ENCODE peak calls at places on chromosomes 6 and 20, in four cellular contexts. L, R, H and C are unnamed samples.

GRCh38 chr6:156154896-156155295 is 622.3 kb upstream of the ARID1B start:
- DNase-seq in R (no peak), H (no peak), L (no peak), C (no peak)

GRCh38 chr6:165823609-165824326 is 160.7 kb upstream of the PDE10A start:
- DNase-seq in R (no peak), H (no peak), L (no peak), C (no peak)

GRCh38 chr20:35629432-35630145 is 14.0 kb downstream of the SPAG4 start:
- DNase-seq in R (no peak), L (no peak), H (no peak), C (no peak)

GRCh38 chr6:126112171-126112632 is 125.9 kb downstream of the TRMT11 start:
- DNase-seq in L (peak; percentile 9), R (no peak), H (no peak), C (no peak)

GRCh38 chr6:150237626-150238025 is 94.8 kb downstream of the PPP1R14C start:
- DNase-seq in L (no peak), R (no peak), H (no peak), C (no peak)

GRCh38 chr20:17794400-17794799 is 94.6 kb downstream of the BANF2 start:
- DNase-seq in H (no peak), R (no peak), L (peak; percentile 88), C (no peak)

GRCh38 chr20:24432057-24432456 is 37.4 kb upstream of the SYNDIG1 start:
- DNase-seq in H (no peak), L (no peak), R (no peak), C (no peak)

GRCh38 chr6:87040729-87041128 is 54.2 kb downstream of the CGA start:
- DNase-seq in L (no peak), H (no peak), R (no peak), C (no peak)

GRCh38 chr6:232896-233640 is 59.2 kb upstream of the DUSP22 start:
- DNase-seq in R (no peak), L (no peak), H (no peak), C (no peak)

GRCh38 chr6:44917430-44917829 is 410.7 kb upstream of the RUNX2 start:
- DNase-seq in H (no peak), R (no peak), L (no peak), C (no peak)

GRCh38 chr20:774680-775057 is 6.4 kb upstream of the SLC52A3 start:
- DNase-seq in L (no peak), H (no peak), R (no peak), C (no peak)

GRCh38 chr6:87682310-87682709 is 19.7 kb downstream of the AKIRIN2 start:
- DNase-seq in L (no peak), H (no peak), R (no peak), C (no peak)

GRCh38 chr6:151493495-151494234 is at the start of gene CCDC170:
- DNase-seq in H (no peak), L (peak; percentile 43), R (peak; percentile 70), C (no peak)

GRCh38 chr6:154537486-154537885 is 27.0 kb upstream of the CNKSR3 start:
- DNase-seq in H (peak; percentile 65), R (peak; percentile 61), L (no peak), C (no peak)

GRCh38 chr6:163099621-163100171 is 314.8 kb upstream of the QKI start:
- DNase-seq in R (no peak), L (no peak), H (no peak), C (no peak)

GRCh38 chr6:37061157-37061804 is 55.8 kb downstream of the FGD2 start:
- DNase-seq in H (peak; percentile 86), L (peak; percentile 75), R (no peak), C (no peak)

GRCh38 chr6:17103715-17104114 is 1.9 kb downstream of the STMND1 start:
- DNase-seq in H (no peak), L (no peak), R (peak; percentile 58), C (no peak)

GRCh38 chr20:31801511-31801910 is 17.6 kb upstream of the MYLK2 start:
- DNase-seq in L (no peak), H (no peak), R (no peak), C (no peak)

GRCh38 chr20:1209447-1210387 is 6.5 kb downstream of the C20orf202 start:
- DNase-seq in L (no peak), H (peak; percentile 21), R (peak; percentile 73), C (no peak)

GRCh38 chr6:111157412-111157811 is 70.1 kb downstream of the SLC16A10 start:
- DNase-seq in H (no peak), L (no peak), R (no peak), C (no peak)

GRCh38 chr6:152598858-152599537 is 38.2 kb downstream of the SYNE1 start:
- DNase-seq in L (no peak), R (no peak), H (no peak), C (no peak)

GRCh38 chr20:62303327-62304226 is 780 bp downstream of the ADRM1 start:
- DNase-seq in H (peak; percentile 28), L (no peak), R (peak; percentile 40), C (no peak)

GRCh38 chr20:3828798-3829197 is 8.5 kb downstream of the AP5S1 start:
- DNase-seq in L (no peak), H (no peak), R (no peak), C (no peak)

GRCh38 chr6:40807484-40807883 is 220.3 kb upstream of the LRFN2 start:
- DNase-seq in R (no peak), H (peak; percentile 71), L (no peak), C (no peak)

GRCh38 chr6:139547082-139547776 is 172.8 kb upstream of the CITED2 start:
- DNase-seq in H (no peak), R (no peak), L (no peak), C (no peak)

GRCh38 chr6:139544699-139545052 is 170.2 kb upstream of the CITED2 start:
- DNase-seq in H (no peak), L (no peak), R (no peak), C (no peak)

GRCh38 chr6:139546117-139546495 is 171.7 kb upstream of the CITED2 start:
- DNase-seq in H (no peak), L (no peak), R (no peak), C (no peak)

GRCh38 chr6:139542351-139542750 is 167.9 kb upstream of the CITED2 start:
- DNase-seq in R (peak; percentile 30), H (no peak), L (no peak), C (no peak)

DNA sequence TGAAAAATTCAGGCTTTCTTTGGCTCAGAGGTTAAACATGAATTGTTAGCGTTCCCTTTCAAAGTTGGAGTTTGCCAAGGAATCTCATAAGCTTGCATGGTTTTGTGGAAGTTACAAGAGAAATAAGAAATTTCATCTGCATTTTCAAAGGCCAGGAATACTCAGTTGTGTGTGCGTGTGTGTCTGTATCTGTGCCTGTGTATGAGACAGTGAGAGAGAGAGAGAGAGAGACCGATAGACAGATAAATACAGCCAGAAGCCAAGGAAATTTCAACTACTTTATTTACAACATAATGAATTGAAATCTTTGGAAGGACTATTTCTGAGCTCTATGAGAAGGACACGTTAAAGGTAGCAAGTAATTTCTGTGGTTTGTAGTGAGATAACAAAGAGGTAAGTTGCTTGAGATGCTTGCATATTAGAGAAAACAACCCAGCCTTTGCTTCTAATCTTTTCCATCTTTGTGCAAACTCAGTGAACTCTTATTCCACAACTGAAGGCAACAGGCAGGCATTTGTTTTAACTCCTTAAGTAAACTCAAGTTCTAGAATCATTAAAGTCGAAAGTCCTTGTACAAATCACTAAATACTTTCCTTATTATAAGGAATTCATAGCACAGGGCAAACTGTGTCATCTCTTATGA is 171.1 kb upstream of the CITED2 start:
- DNase-seq in L (no peak), H (peak; percentile 32), R (no peak), C (no peak)
- H3K27ac ChIP-seq in L (peak overlapping the region; percentile 42), H (no peak overlapping the region), R (no peak overlapping the region), C (no peak overlapping the region)

GRCh38 chr20:36775826-36776225 is 2.3 kb upstream of the DSN1 start:
- DNase-seq in R (no peak), L (no peak), H (no peak), C (no peak)

GRCh38 chr20:36775196-36775595 is 1.6 kb upstream of the DSN1 start:
- DNase-seq in H (no peak), L (no peak), R (peak; percentile 30), C (no peak)

GRCh38 chr20:36778831-36779655 is 5.5 kb upstream of the DSN1 start:
- DNase-seq in R (no peak), H (no peak), L (no peak), C (no peak)

GRCh38 chr20:36777576-36777975 is 4.0 kb upstream of the DSN1 start:
- DNase-seq in L (no peak), R (no peak), H (no peak), C (no peak)

DNA sequence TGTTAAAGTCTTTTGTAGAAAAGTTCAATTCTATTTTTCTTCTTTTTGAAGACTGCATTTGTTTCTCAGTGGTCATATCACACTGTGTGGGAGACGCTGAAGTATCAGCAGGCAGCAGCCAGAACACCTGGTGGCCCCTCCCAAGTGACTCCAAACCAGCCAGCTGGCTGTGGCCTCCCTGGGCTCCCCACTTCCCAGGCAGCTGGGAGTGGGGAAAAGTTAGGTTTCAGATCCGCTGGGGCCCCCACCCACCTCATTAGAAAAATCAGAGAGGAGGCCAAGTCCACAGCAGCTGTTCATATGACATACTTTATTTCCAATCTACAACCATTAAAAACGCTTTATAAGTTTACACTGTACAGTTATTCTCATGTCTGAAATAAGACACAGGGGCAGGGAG is 3.6 kb upstream of the DSN1 start:
- DNase-seq in L (no peak), H (no peak), R (no peak), C (no peak)
- H3K4me1 ChIP-seq in L (peaks cover 15% of the 10 kb centered on the region), H (peaks cover 3% of the 10 kb centered on the region), R (peaks cover 3% of the 10 kb centered on the region), C (peaks cover 17% of the 10 kb centered on the region)

DNA sequence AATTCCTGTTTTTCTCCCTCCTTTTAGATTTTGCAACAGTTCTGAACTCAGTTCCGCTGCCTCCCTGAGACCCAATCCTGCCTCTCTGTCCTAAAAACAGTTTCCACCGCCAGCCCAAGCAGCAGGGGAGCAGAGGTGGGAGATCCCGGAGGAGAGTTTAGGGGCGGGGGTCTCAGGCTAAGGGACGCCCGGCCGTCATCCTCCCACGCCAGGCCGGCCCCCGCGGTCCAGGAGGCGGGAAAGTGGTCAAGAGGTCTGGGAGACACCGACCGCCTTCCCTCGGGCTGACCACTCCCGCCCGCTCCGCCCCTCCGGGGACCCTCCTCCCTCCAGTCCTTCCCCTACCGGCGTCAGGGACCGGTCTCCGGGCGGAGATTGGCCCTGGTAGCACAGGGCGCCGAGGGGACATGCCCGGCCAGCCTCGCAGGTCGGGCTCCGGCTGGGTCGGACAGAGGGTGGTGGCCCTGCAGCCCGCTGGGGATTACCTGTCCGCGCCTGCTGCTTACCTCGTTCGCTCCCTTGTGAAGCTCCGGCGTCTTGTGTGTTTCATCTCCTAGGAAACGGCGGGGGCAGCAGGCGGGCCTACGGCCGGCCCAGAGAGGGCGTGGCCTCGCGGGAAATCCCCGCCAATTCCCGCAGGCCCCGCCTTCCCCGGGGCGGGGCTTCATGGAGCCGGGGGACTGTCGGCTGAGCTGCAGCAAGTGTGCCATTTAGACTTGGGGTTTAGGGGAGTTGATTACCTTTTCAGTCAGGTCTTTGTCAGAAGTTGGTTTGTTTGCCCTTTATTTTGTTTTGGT is at the start of gene MAK:
- DNase-seq in L (peak; percentile 93), R (peak; percentile 97), H (peak; percentile 88), C (peak; percentile 91)
- H3K4me3 ChIP-seq in L (peak within 1 kb of the TSS; percentile 36), R (peak within 1 kb of the TSS; percentile 60), H (peak within 1 kb of the TSS; percentile 32), C (peak within 1 kb of the TSS; percentile 87)

DNA sequence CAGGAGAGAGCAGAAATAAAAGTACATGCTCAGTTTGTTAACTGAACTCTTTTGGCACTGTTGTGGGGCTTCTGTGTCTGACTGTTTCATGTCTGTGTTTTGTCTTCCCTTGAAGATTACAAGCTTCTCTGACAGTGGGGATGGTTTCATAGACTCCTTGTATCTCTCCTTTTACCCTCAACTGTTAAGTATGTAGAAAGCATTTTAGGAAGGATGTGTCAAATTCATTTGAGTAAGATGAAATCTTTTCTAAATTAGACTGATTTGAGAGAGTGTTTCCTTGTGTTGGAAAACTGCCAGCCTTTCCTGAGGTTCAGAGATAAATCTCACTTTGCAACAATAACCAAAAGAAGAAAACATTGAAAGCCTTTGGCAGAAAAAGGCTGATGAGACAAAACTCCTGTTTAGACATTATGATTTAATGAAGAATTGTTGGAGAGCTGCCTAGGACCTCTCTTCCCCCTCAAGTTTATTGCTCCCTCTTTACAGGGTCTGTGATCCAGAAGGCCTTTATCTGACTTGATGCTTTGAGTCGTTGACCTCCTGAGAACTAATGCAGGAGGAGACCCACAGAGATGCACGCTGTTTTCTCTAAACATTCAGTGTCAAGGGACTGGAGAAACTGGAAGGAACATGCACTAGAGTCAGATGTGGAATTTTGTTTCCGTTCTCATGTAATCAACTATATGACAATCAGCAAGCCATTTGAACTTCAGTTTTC is 68.3 kb downstream of the ANKS1A start:
- DNase-seq in H (no peak), L (no peak), R (no peak), C (no peak)
- H3K27ac ChIP-seq in H (no peak overlapping the region), L (no peak overlapping the region), R (no peak overlapping the region), C (no peak overlapping the region)